ENCODE peak calls at places on chromosomes 6 and 20, in ten cellular contexts. Z is ACHN; T is PC-3; S is activated naive CD4-positive, alpha-beta T cell treated with anti-CD3 and anti-CD28 coated beads, Interleukin-2, amount 10 ng/mL, durations not matched to agents 7 days and 5 days; K is AG10803; L is mesendoderm; E is lower leg skin; F is activated CD8-positive, alpha-beta T cell treated with anti-CD3 and anti-CD28 coated beads, Interleukin-2, amount 10 ng/mL, durations not matched to agents 7 days and 5 days; C is HFFc6; B is posterior vena cava. X is an unnamed sample.
A peak's percentile ranks its signal among the peaks of the same experiment; 100 is the strongest.

GRCh38 chr6:134882426-134883038 is 67.4 kb downstream of the ALDH8A1 start:
- DNase-seq in T (peak; percentile 70), B (peak; percentile 87), E (peak; percentile 74), K (peak; percentile 73), L (peak; percentile 58), C (peak; percentile 70), F (peak; percentile 49), Z (no peak), S (peak; percentile 71), X (peak; percentile 45)

GRCh38 chr6:163741743-163742363 is 327.3 kb downstream of the QKI start:
- DNase-seq in S (no peak), T (no peak), Z (no peak), E (no peak), L (no peak), K (no peak), C (no peak), F (no peak), B (peak; percentile 64), X (no peak)

GRCh38 chr6:126682440-126682839 is 342.5 kb downstream of the CENPW start:
- DNase-seq in B (no peak), T (no peak), C (no peak), F (no peak), S (no peak), K (peak; percentile 26), L (no peak), Z (no peak), E (no peak), X (peak; percentile 21)

GRCh38 chr20:31781945-31782344 is 37.2 kb upstream of the MYLK2 start:
- DNase-seq in T (no peak), E (no peak), F (no peak), Z (no peak), B (no peak), L (no peak), S (no peak), K (no peak), C (no peak), X (no peak)

GRCh38 chr6:43728586-43728985 is 41.0 kb upstream of the MRPS18A start:
- DNase-seq in K (no peak), B (peak; percentile 8), E (no peak), Z (no peak), S (no peak), T (peak; percentile 48), L (no peak), C (no peak), F (no peak), X (peak; percentile 56)

GRCh38 chr6:14464049-14464448 is 346.5 kb downstream of the CD83 start:
- DNase-seq in K (peak; percentile 40), L (peak; percentile 77), C (no peak), T (no peak), B (no peak), F (no peak), Z (no peak), S (no peak), E (no peak), X (no peak)

GRCh38 chr20:57442888-57443239 is 51.7 kb downstream of the RBM38 start:
- DNase-seq in T (no peak), E (no peak), C (no peak), B (no peak), Z (no peak), K (no peak), F (no peak), S (no peak), L (no peak), X (no peak)

GRCh38 chr6:158313989-158314388 is 1.7 kb downstream of the TULP4 start:
- DNase-seq in F (peak; percentile 45), Z (no peak), L (no peak), T (no peak), B (no peak), S (peak; percentile 33), K (no peak), E (no peak), C (no peak), X (no peak)

GRCh38 chr6:151058021-151058733 is 181.6 kb upstream of the AKAP12 start:
- DNase-seq in E (no peak), F (no peak), B (peak; percentile 66), C (no peak), S (no peak), L (no peak), Z (no peak), K (no peak), T (no peak), X (no peak)

GRCh38 chr20:51508780-51509179 is 33.7 kb downstream of the NFATC2 start:
- DNase-seq in B (no peak), F (no peak), E (no peak), Z (no peak), S (no peak), C (no peak), T (no peak), K (no peak), L (no peak), X (no peak)

GRCh38 chr6:144467921-144468320 is 182.8 kb downstream of the UTRN start:
- DNase-seq in B (no peak), S (no peak), F (no peak), L (peak; percentile 58), K (no peak), Z (no peak), C (no peak), T (no peak), E (no peak), X (no peak)

GRCh38 chr6:134657751-134658522 is 292.0 kb downstream of the ALDH8A1 start:
- DNase-seq in L (no peak), F (no peak), E (no peak), K (no peak), T (peak; percentile 56), Z (peak; percentile 28), S (no peak), B (no peak), C (no peak), X (peak; percentile 65)

GRCh38 chr6:109059148-109059547 is 35.5 kb downstream of the SESN1 start:
- DNase-seq in Z (no peak), E (no peak), F (no peak), C (no peak), L (no peak), B (no peak), K (peak; percentile 31), S (no peak), T (no peak), X (peak; percentile 80)

GRCh38 chr6:159934181-159934580 is 34.7 kb upstream of the IGF2R start:
- DNase-seq in T (no peak), L (no peak), Z (no peak), C (peak; percentile 30), E (no peak), F (no peak), B (no peak), K (no peak), S (no peak), X (peak; percentile 60)

GRCh38 chr20:54025166-54025835 is 45.1 kb downstream of the BCAS1 start:
- DNase-seq in L (peak; percentile 45), F (no peak), Z (peak; percentile 67), T (no peak), B (no peak), S (no peak), C (no peak), K (peak; percentile 87), E (no peak), X (no peak)

X was measured in bronchial epithelial cell.